ENCODE peak calls at places on chromosome 11, in nine cellular contexts. E, N, O, K, Z, I, Y, G and U are unnamed samples.

GRCh38 chr11:17385492-17385891 is 3.0 kb downstream of the KCNJ11 start:
- DNase-seq in E (no peak), N (no peak), Y (no peak), O (no peak), Z (no peak), K (no peak), I (no peak), G (no peak), U (no peak)

GRCh38 chr11:121525376-121525775 is 72.6 kb upstream of the SORL1-AS1 start:
- DNase-seq in N (no peak), G (no peak), E (no peak), Z (no peak), Y (no peak), I (no peak), K (no peak), O (no peak), U (no peak)

GRCh38 chr11:933936-934335 is 8.3 kb downstream of the AP2A2 start:
- DNase-seq in K (no peak), I (no peak), O (no peak), G (no peak), Z (no peak), E (no peak), N (no peak), Y (no peak), U (no peak)

GRCh38 chr11:100869328-100869727 is 182.2 kb downstream of the ARHGAP42 start:
- DNase-seq in E (no peak), K (no peak), Z (no peak), O (no peak), G (no peak), Y (no peak), N (no peak), I (no peak), U (no peak)

GRCh38 chr11:121961228-121961860 is 154.7 kb downstream of the BLID start:
- DNase-seq in Z (no peak), I (no peak), E (no peak), N (no peak), G (no peak), K (no peak), Y (no peak), O (no peak), U (no peak)

GRCh38 chr11:111387318-111387863 is 8.3 kb upstream of the POU2AF1 start:
- DNase-seq in Y (no peak), G (no peak), Z (no peak), E (no peak), O (no peak), I (no peak), K (peak), N (no peak), U (no peak)

GRCh38 chr11:33942954-33943353 is 51.1 kb upstream of the LMO2 start:
- DNase-seq in Z (no peak), O (peak), K (no peak), G (peak), I (peak), E (no peak), N (peak), Y (no peak), U (no peak)

GRCh38 chr11:18063131-18063530 is 17.1 kb upstream of the TPH1 start:
- DNase-seq in I (no peak), G (no peak), Y (no peak), K (no peak), Z (no peak), N (no peak), O (no peak), E (peak), U (no peak)

GRCh38 chr11:28767574-28767973 is 659.4 kb downstream of the METTL15 start:
- DNase-seq in G (no peak), O (no peak), Z (no peak), Y (no peak), N (no peak), E (no peak), I (no peak), K (no peak), U (no peak)

GRCh38 chr11:46745995-46746394 is 27.0 kb downstream of the F2 start:
- DNase-seq in K (no peak), O (no peak), Y (no peak), E (no peak), N (no peak), G (no peak), I (no peak), Z (no peak), U (no peak)

GRCh38 chr11:19400296-19400695 is 159.6 kb upstream of the E2F8 start:
- DNase-seq in N (no peak), Y (no peak), K (no peak), O (no peak), I (no peak), E (no peak), Z (no peak), G (no peak), U (no peak)

GRCh38 chr11:12433571-12434061 is 56.2 kb downstream of the PARVA start:
- DNase-seq in E (peak), Z (no peak), K (no peak), I (no peak), Y (no peak), O (no peak), N (no peak), G (peak), U (no peak)

GRCh38 chr11:114237321-114238280 is 58.6 kb upstream of the NNMT start:
- DNase-seq in K (no peak), E (no peak), I (no peak), Z (no peak), Y (no peak), N (no peak), O (no peak), G (peak), U (no peak)

GRCh38 chr11:27718346-27718852 is 18.1 kb upstream of the BDNF start:
- DNase-seq in Y (no peak), E (peak), I (peak), K (no peak), G (peak), N (no peak), O (no peak), Z (no peak), U (no peak)

GRCh38 chr11:107609384-107610218 is 18.7 kb downstream of the ELMOD1 start:
- DNase-seq in Z (no peak), I (no peak), O (no peak), G (no peak), N (no peak), Y (no peak), K (no peak), E (no peak), U (no peak)

GRCh38 chr11:110059706-110060430 is 33.3 kb upstream of the ZC3H12C start:
- DNase-seq in I (no peak), Z (no peak), G (peak), N (no peak), Y (no peak), O (no peak), K (no peak), E (no peak), U (no peak)

GRCh38 chr11:113329725-113330124 is 15.3 kb downstream of the TTC12 start:
- DNase-seq in E (no peak), K (no peak), Z (no peak), O (no peak), Y (no peak), I (no peak), N (no peak), G (no peak), U (no peak)

GRCh38 chr11:133842053-133842452 is 3.3 kb downstream of the SPATA19 start:
- DNase-seq in Z (no peak), O (no peak), N (no peak), Y (no peak), G (no peak), E (no peak), K (no peak), I (no peak), U (no peak)

GRCh38 chr11:2387266-2387982 is 10.3 kb downstream of the CD81 start:
- DNase-seq in N (no peak), K (no peak), Y (peak), O (no peak), Z (no peak), G (peak), I (no peak), E (no peak), U (peak)

GRCh38 chr11:1933416-1934325 is 13.5 kb upstream of the MRPL23 start:
- DNase-seq in O (no peak), I (no peak), E (no peak), N (no peak), Y (no peak), G (no peak), K (peak), Z (no peak), U (no peak)

DNA sequence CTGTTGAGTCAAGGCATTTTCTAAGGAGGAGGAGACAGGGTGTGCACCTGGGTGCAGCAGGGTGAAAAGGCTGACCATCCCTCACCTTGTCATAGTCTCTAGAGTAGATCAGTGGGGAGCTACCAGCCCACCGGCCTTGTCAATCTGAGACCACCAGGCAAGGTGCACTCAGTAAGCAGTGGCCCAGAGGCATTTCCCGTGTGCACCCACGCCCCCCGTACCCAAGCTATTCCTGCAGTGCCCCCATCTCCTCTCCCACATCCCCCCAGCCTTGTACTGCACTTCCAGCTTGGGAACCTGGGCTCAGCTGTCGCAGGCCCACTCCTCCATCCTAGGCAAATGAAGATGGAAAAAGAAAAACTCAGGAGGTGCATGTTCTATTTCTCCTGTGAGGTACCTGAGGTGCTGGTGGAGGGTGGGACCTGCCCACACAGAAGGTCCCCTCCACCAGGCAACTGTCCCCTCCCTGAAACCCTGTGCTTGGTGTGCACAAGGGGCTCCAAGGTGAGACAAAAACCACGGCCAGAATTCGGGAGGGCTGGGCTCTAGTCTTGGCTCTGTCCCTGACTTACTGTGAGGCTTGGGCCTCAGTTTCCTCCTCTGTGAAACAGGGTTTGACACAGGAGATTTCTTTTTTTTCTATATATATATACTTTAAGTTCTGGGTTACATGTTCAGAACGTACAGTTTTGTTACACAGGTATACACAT is 8.4 kb downstream of the P2RY2 start:
- DNase-seq in Z (no peak), N (peak), O (no peak), G (no peak), E (no peak), I (no peak), K (no peak), Y (no peak), U (no peak)
- H3K27ac ChIP-seq in Z (no peak), N (no peak), O (no peak), G (no peak), E (no peak), I (no peak), K (no peak), Y (no peak), U (no peak)

GRCh38 chr11:63920126-63920869 is 3.3 kb upstream of the RCOR2 start:
- DNase-seq in Z (no peak), I (no peak), G (peak), K (no peak), N (peak), E (peak), O (peak), Y (no peak), U (no peak)

GRCh38 chr11:63917685-63918523 is 940 bp upstream of the RCOR2 start:
- DNase-seq in I (no peak), G (peak), E (peak), N (peak), O (peak), Z (peak), Y (peak), K (no peak), U (peak)

GRCh38 chr11:63916837-63917684 is at the start of gene RCOR2:
- DNase-seq in K (peak), Y (peak), G (peak), N (peak), O (peak), Z (no peak), E (peak), I (peak), U (peak)

GRCh38 chr11:63919267-63920125 is 2.5 kb upstream of the RCOR2 start:
- DNase-seq in G (peak), O (no peak), E (peak), N (peak), K (no peak), Z (no peak), I (no peak), Y (no peak), U (no peak)

DNA sequence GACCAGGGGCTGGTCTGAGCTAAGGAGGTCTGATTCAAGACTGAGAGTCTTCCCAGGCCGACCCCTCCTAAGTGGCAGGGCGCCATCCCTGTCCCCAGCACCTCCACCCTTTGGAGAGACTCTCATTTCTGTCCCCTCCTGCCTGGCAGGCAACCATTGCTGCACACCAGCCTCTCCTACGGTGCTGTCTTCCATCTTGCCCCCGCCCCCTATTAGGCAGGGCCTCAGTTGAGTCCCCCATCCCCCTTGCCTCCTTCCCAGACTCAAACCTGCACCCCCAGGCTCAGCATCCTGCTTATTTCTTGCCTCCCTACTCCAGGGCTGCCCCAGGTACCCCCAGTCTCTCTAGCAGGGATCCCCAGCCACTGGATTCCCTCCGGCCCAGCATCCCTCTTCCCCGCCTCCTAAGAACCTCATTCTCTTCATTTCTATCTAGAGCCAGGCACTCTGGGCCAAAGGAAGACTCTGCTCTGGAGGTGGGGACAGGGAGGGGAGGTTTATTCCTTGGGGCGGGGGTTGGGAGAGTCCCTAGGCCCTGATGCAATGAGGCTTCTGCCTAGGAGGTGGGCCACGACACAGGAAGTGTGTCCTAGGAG is 1.7 kb upstream of the RCOR2 start:
- DNase-seq in Y (no peak), E (peak), Z (no peak), I (no peak), G (peak), K (no peak), O (no peak), N (no peak), U (no peak)
- H3K4me3 ChIP-seq in Y (no peak), E (no peak), Z (peak), I (no peak), G (no peak), K (no peak), O (peak), N (peak), U (no peak)

GRCh38 chr11:44865866-44866272 is 84.8 kb downstream of the TP53I11 start:
- DNase-seq in Z (no peak), Y (no peak), I (no peak), N (peak), O (no peak), K (no peak), E (no peak), G (no peak), U (no peak)

GRCh38 chr11:44868021-44868420 is 82.7 kb downstream of the TP53I11 start:
- DNase-seq in N (no peak), G (no peak), E (no peak), K (no peak), I (no peak), O (no peak), Y (no peak), Z (no peak), U (no peak)

GRCh38 chr11:44868455-44869421 is 81.9 kb downstream of the TP53I11 start:
- DNase-seq in O (no peak), Z (no peak), I (no peak), E (no peak), K (no peak), N (no peak), Y (no peak), G (no peak), U (no peak)

GRCh38 chr11:44863231-44863630 is 87.5 kb downstream of the TP53I11 start:
- DNase-seq in Z (no peak), E (no peak), Y (no peak), O (no peak), G (no peak), N (no peak), K (peak), I (no peak), U (no peak)

GRCh38 chr11:44866301-44866700 is 84.4 kb downstream of the TP53I11 start:
- DNase-seq in I (no peak), G (no peak), O (no peak), Y (no peak), Z (no peak), N (no peak), E (no peak), K (no peak), U (no peak)
- H3K27ac ChIP-seq in I (no peak), G (no peak), O (no peak), Y (no peak), Z (no peak), N (no peak), E (no peak), K (no peak), U (no peak)

GRCh38 chr11:66278396-66279091 is 569 bp downstream of the CNIH2 start:
- DNase-seq in Z (no peak), Y (no peak), N (no peak), E (no peak), O (no peak), G (no peak), K (no peak), I (no peak), U (no peak)
- H3K4me3 ChIP-seq in Z (no peak), Y (no peak), N (no peak), E (no peak), O (peak), G (no peak), K (no peak), I (no peak), U (no peak)

GRCh38 chr11:15743244-15743629 is 613.1 kb downstream of the SOX6 start:
- DNase-seq in O (no peak), G (no peak), K (no peak), Y (no peak), E (no peak), Z (no peak), I (no peak), N (no peak), U (no peak)
- H3K27ac ChIP-seq in O (no peak), G (no peak), K (no peak), Y (no peak), E (no peak), Z (no peak), I (no peak), N (no peak), U (no peak)

GRCh38 chr11:125141178-125141577 is 23.4 kb upstream of the PKNOX2 start:
- DNase-seq in I (no peak), N (no peak), Z (no peak), O (no peak), E (no peak), K (no peak), G (no peak), Y (no peak), U (no peak)
- H3K4me3 ChIP-seq in I (no peak), N (no peak), Z (no peak), O (no peak), E (no peak), K (no peak), G (no peak), Y (no peak), U (no peak)